ENCODE peak calls at places on chromosomes 2 and 18, in five cellular contexts. One of them, this sample, is unnamed.

GRCh38 chr2:10447300-10448207 is 573 bp downstream of the ODC1 start:
- DNase-seq in skeletal muscle cell: no peak
- DNase-seq in activated CD4-positive, alpha-beta T cell treated with anti-CD3 and anti-CD28 coated beads, Interleukin-2, amount 50 U/mL, for 48 hours: peak; percentile 55
- DNase-seq in H7: peak; percentile 92
- DNase-seq in EH: peak; percentile 51
- DNase-seq in this sample: no peak

GRCh38 chr2:1806254-1806653 is 61.9 kb upstream of the PXDN start:
- DNase-seq in activated CD4-positive, alpha-beta T cell treated with anti-CD3 and anti-CD28 coated beads, Interleukin-2, amount 50 U/mL, for 48 hours: no peak
- DNase-seq in EH: no peak
- DNase-seq in skeletal muscle cell: no peak
- DNase-seq in H7: no peak
- DNase-seq in this sample: no peak

GRCh38 chr2:23617167-23617787 is 232.3 kb downstream of the KLHL29 start:
- DNase-seq in H7: no peak
- DNase-seq in EH: peak; percentile 76
- DNase-seq in skeletal muscle cell: peak; percentile 47
- DNase-seq in activated CD4-positive, alpha-beta T cell treated with anti-CD3 and anti-CD28 coated beads, Interleukin-2, amount 50 U/mL, for 48 hours: no peak
- DNase-seq in this sample: no peak

GRCh38 chr2:31258351-31258750 is 24.4 kb downstream of the EHD3 start:
- DNase-seq in activated CD4-positive, alpha-beta T cell treated with anti-CD3 and anti-CD28 coated beads, Interleukin-2, amount 50 U/mL, for 48 hours: no peak
- DNase-seq in skeletal muscle cell: no peak
- DNase-seq in EH: no peak
- DNase-seq in H7: no peak
- DNase-seq in this sample: no peak

GRCh38 chr2:35503738-35504160 is 851.8 kb upstream of the CRIM1 start:
- DNase-seq in EH: no peak
- DNase-seq in skeletal muscle cell: no peak
- DNase-seq in H7: no peak
- DNase-seq in activated CD4-positive, alpha-beta T cell treated with anti-CD3 and anti-CD28 coated beads, Interleukin-2, amount 50 U/mL, for 48 hours: no peak
- DNase-seq in this sample: no peak

GRCh38 chr2:157194097-157194688 is 63.3 kb upstream of the GALNT5 start:
- DNase-seq in H7: peak; percentile 25
- DNase-seq in skeletal muscle cell: no peak
- DNase-seq in activated CD4-positive, alpha-beta T cell treated with anti-CD3 and anti-CD28 coated beads, Interleukin-2, amount 50 U/mL, for 48 hours: peak; percentile 16
- DNase-seq in EH: peak; percentile 71
- DNase-seq in this sample: no peak

GRCh38 chr2:171406044-171406443 is 27.7 kb downstream of the METTL8 start:
- DNase-seq in H7: no peak
- DNase-seq in skeletal muscle cell: no peak
- DNase-seq in EH: no peak
- DNase-seq in activated CD4-positive, alpha-beta T cell treated with anti-CD3 and anti-CD28 coated beads, Interleukin-2, amount 50 U/mL, for 48 hours: no peak
- DNase-seq in this sample: no peak

GRCh38 chr2:9110346-9110884 is 96.2 kb upstream of the ASAP2 start:
- DNase-seq in activated CD4-positive, alpha-beta T cell treated with anti-CD3 and anti-CD28 coated beads, Interleukin-2, amount 50 U/mL, for 48 hours: no peak
- DNase-seq in EH: no peak
- DNase-seq in H7: peak; percentile 62
- DNase-seq in skeletal muscle cell: no peak
- DNase-seq in this sample: no peak

GRCh38 chr2:121400206-121400605 is 115.2 kb upstream of the TFCP2L1 start:
- DNase-seq in activated CD4-positive, alpha-beta T cell treated with anti-CD3 and anti-CD28 coated beads, Interleukin-2, amount 50 U/mL, for 48 hours: no peak
- DNase-seq in EH: peak; percentile 92
- DNase-seq in H7: no peak
- DNase-seq in skeletal muscle cell: peak; percentile 50
- DNase-seq in this sample: no peak

GRCh38 chr2:229246334-229246733 is 24.8 kb downstream of the PID1 start:
- DNase-seq in H7: no peak
- DNase-seq in EH: no peak
- DNase-seq in activated CD4-positive, alpha-beta T cell treated with anti-CD3 and anti-CD28 coated beads, Interleukin-2, amount 50 U/mL, for 48 hours: no peak
- DNase-seq in skeletal muscle cell: no peak
- DNase-seq in this sample: no peak

GRCh38 chr18:54777118-54777791 is 51.0 kb upstream of the RAB27B start:
- DNase-seq in skeletal muscle cell: no peak
- DNase-seq in activated CD4-positive, alpha-beta T cell treated with anti-CD3 and anti-CD28 coated beads, Interleukin-2, amount 50 U/mL, for 48 hours: no peak
- DNase-seq in EH: no peak
- DNase-seq in H7: no peak
- DNase-seq in this sample: no peak

GRCh38 chr2:144268036-144268678 is 251.8 kb downstream of the ZEB2 start:
- DNase-seq in H7: peak; percentile 22
- DNase-seq in EH: no peak
- DNase-seq in skeletal muscle cell: no peak
- DNase-seq in activated CD4-positive, alpha-beta T cell treated with anti-CD3 and anti-CD28 coated beads, Interleukin-2, amount 50 U/mL, for 48 hours: no peak
- DNase-seq in this sample: no peak

GRCh38 chr2:3535794-3536681 is 16.7 kb upstream of the ADI1 start:
- DNase-seq in EH: peak; percentile 96
- DNase-seq in H7: peak; percentile 46
- DNase-seq in skeletal muscle cell: peak; percentile 60
- DNase-seq in activated CD4-positive, alpha-beta T cell treated with anti-CD3 and anti-CD28 coated beads, Interleukin-2, amount 50 U/mL, for 48 hours: no peak
- DNase-seq in this sample: no peak

GRCh38 chr18:616380-616995 is 19.7 kb downstream of the CLUL1 start:
- DNase-seq in H7: no peak
- DNase-seq in skeletal muscle cell: peak; percentile 15
- DNase-seq in EH: peak; percentile 65
- DNase-seq in activated CD4-positive, alpha-beta T cell treated with anti-CD3 and anti-CD28 coated beads, Interleukin-2, amount 50 U/mL, for 48 hours: no peak
- DNase-seq in this sample: no peak

GRCh38 chr18:69958422-69958821 is 10.7 kb upstream of the CD226 start:
- DNase-seq in H7: no peak
- DNase-seq in skeletal muscle cell: no peak
- DNase-seq in EH: no peak
- DNase-seq in activated CD4-positive, alpha-beta T cell treated with anti-CD3 and anti-CD28 coated beads, Interleukin-2, amount 50 U/mL, for 48 hours: peak; percentile 57
- DNase-seq in this sample: no peak

This sample was measured in activated CD8-positive, alpha-beta memory T cell treated with anti-CD3 and anti-CD28 coated beads, Interleukin-2, amount 50 U/mL, for 48 hours.